ENCODE peak calls at places on chromosomes 6 and 20, in nine cellular contexts. One of them, this sample, is unnamed.

GRCh38 chr20:33721391-33722140 is 1.5 kb upstream of the PXMP4 start:
- DNase-seq in prostate gland: no peak
- DNase-seq in B cell: no peak
- DNase-seq in body of pancreas: no peak
- DNase-seq in fibroblast of mammary gland: no peak
- DNase-seq in Daoy: no peak
- DNase-seq in sciatic nerve: no peak
- DNase-seq in left ventricle myocardium inferior: no peak
- DNase-seq in HS-5: no peak
- DNase-seq in this sample: no peak

GRCh38 chr20:25308671-25309394 is 60.9 kb downstream of the PYGB start:
- DNase-seq in left ventricle myocardium inferior: no peak
- DNase-seq in body of pancreas: peak; percentile 44
- DNase-seq in fibroblast of mammary gland: peak; percentile 95
- DNase-seq in prostate gland: no peak
- DNase-seq in Daoy: peak; percentile 82
- DNase-seq in sciatic nerve: peak; percentile 63
- DNase-seq in B cell: no peak
- DNase-seq in HS-5: peak; percentile 29
- DNase-seq in this sample: no peak

GRCh38 chr6:105795913-105796517 is 290.1 kb upstream of the PRDM1 start:
- DNase-seq in body of pancreas: no peak
- DNase-seq in prostate gland: no peak
- DNase-seq in sciatic nerve: no peak
- DNase-seq in HS-5: no peak
- DNase-seq in fibroblast of mammary gland: no peak
- DNase-seq in Daoy: no peak
- DNase-seq in B cell: no peak
- DNase-seq in left ventricle myocardium inferior: no peak
- DNase-seq in this sample: no peak

GRCh38 chr6:45667265-45667664 is 289.5 kb upstream of the SUPT3H start:
- DNase-seq in fibroblast of mammary gland: no peak
- DNase-seq in sciatic nerve: no peak
- DNase-seq in left ventricle myocardium inferior: no peak
- DNase-seq in HS-5: no peak
- DNase-seq in prostate gland: no peak
- DNase-seq in B cell: no peak
- DNase-seq in Daoy: no peak
- DNase-seq in body of pancreas: no peak
- DNase-seq in this sample: no peak

GRCh38 chr6:38172739-38173415 is 353.4 kb downstream of the ZFAND3 start:
- DNase-seq in left ventricle myocardium inferior: no peak
- DNase-seq in prostate gland: no peak
- DNase-seq in body of pancreas: no peak
- DNase-seq in sciatic nerve: no peak
- DNase-seq in HS-5: no peak
- DNase-seq in Daoy: no peak
- DNase-seq in fibroblast of mammary gland: no peak
- DNase-seq in B cell: no peak
- DNase-seq in this sample: no peak

GRCh38 chr6:32060966-32061655 is 22.9 kb downstream of the CYP21A2 start:
- DNase-seq in body of pancreas: no peak
- DNase-seq in sciatic nerve: no peak
- DNase-seq in fibroblast of mammary gland: no peak
- DNase-seq in prostate gland: no peak
- DNase-seq in HS-5: no peak
- DNase-seq in B cell: no peak
- DNase-seq in Daoy: no peak
- DNase-seq in left ventricle myocardium inferior: no peak
- DNase-seq in this sample: no peak

GRCh38 chr6:89028774-89029173 is 51.8 kb upstream of the PNRC1 start:
- DNase-seq in body of pancreas: no peak
- DNase-seq in sciatic nerve: no peak
- DNase-seq in fibroblast of mammary gland: no peak
- DNase-seq in B cell: no peak
- DNase-seq in prostate gland: no peak
- DNase-seq in Daoy: no peak
- DNase-seq in HS-5: no peak
- DNase-seq in left ventricle myocardium inferior: no peak
- DNase-seq in this sample: no peak

GRCh38 chr6:30678964-30679726 is 6.3 kb upstream of the DHX16 start:
- DNase-seq in Daoy: peak; percentile 89
- DNase-seq in HS-5: no peak
- DNase-seq in fibroblast of mammary gland: peak; percentile 78
- DNase-seq in body of pancreas: peak; percentile 84
- DNase-seq in prostate gland: peak; percentile 78
- DNase-seq in B cell: peak; percentile 95
- DNase-seq in sciatic nerve: peak; percentile 93
- DNase-seq in left ventricle myocardium inferior: peak; percentile 88
- DNase-seq in this sample: peak; percentile 47

GRCh38 chr20:34629342-34629741 is 47.5 kb downstream of the PIGU start:
- DNase-seq in B cell: no peak
- DNase-seq in body of pancreas: no peak
- DNase-seq in Daoy: no peak
- DNase-seq in prostate gland: no peak
- DNase-seq in fibroblast of mammary gland: peak; percentile 67
- DNase-seq in sciatic nerve: no peak
- DNase-seq in left ventricle myocardium inferior: peak; percentile 49
- DNase-seq in HS-5: no peak
- DNase-seq in this sample: no peak

GRCh38 chr6:108760158-108761050 is 87.8 kb upstream of the ARMC2 start:
- DNase-seq in B cell: no peak
- DNase-seq in HS-5: no peak
- DNase-seq in left ventricle myocardium inferior: no peak
- DNase-seq in body of pancreas: no peak
- DNase-seq in Daoy: no peak
- DNase-seq in prostate gland: no peak
- DNase-seq in fibroblast of mammary gland: peak; percentile 44
- DNase-seq in sciatic nerve: no peak
- DNase-seq in this sample: no peak

GRCh38 chr20:50163570-50164317 is 10.2 kb upstream of the PEDS1 start:
- DNase-seq in left ventricle myocardium inferior: peak; percentile 59
- DNase-seq in Daoy: peak; percentile 56
- DNase-seq in HS-5: no peak
- DNase-seq in B cell: no peak
- DNase-seq in sciatic nerve: no peak
- DNase-seq in fibroblast of mammary gland: peak; percentile 72
- DNase-seq in body of pancreas: no peak
- DNase-seq in prostate gland: no peak
- DNase-seq in this sample: peak; percentile 80

GRCh38 chr20:1415667-1416468 is 23.0 kb upstream of the FKBP1A start:
- DNase-seq in Daoy: peak; percentile 94
- DNase-seq in B cell: no peak
- DNase-seq in body of pancreas: no peak
- DNase-seq in left ventricle myocardium inferior: no peak
- DNase-seq in fibroblast of mammary gland: peak; percentile 99
- DNase-seq in sciatic nerve: no peak
- DNase-seq in HS-5: peak; percentile 98
- DNase-seq in prostate gland: no peak
- DNase-seq in this sample: peak; percentile 97

GRCh38 chr6:11296449-11297375 is 64.2 kb upstream of the NEDD9 start:
- DNase-seq in Daoy: no peak
- DNase-seq in left ventricle myocardium inferior: no peak
- DNase-seq in B cell: no peak
- DNase-seq in body of pancreas: no peak
- DNase-seq in fibroblast of mammary gland: no peak
- DNase-seq in sciatic nerve: no peak
- DNase-seq in prostate gland: no peak
- DNase-seq in HS-5: no peak
- DNase-seq in this sample: no peak

GRCh38 chr6:165900970-165901369 is 237.9 kb upstream of the PDE10A start:
- DNase-seq in B cell: no peak
- DNase-seq in prostate gland: no peak
- DNase-seq in Daoy: no peak
- DNase-seq in body of pancreas: no peak
- DNase-seq in HS-5: no peak
- DNase-seq in fibroblast of mammary gland: no peak
- DNase-seq in sciatic nerve: no peak
- DNase-seq in left ventricle myocardium inferior: no peak
- DNase-seq in this sample: no peak

GRCh38 chr6:44576132-44576601 is 188.7 kb downstream of the CDC5L start:
- DNase-seq in fibroblast of mammary gland: peak; percentile 31
- DNase-seq in sciatic nerve: no peak
- DNase-seq in HS-5: no peak
- DNase-seq in left ventricle myocardium inferior: no peak
- DNase-seq in B cell: no peak
- DNase-seq in Daoy: no peak
- DNase-seq in body of pancreas: no peak
- DNase-seq in prostate gland: no peak
- DNase-seq in this sample: no peak

GRCh38 chr6:113856571-113857564 is at the start of gene MARCKS:
- DNase-seq in B cell: peak; percentile 91
- DNase-seq in left ventricle myocardium inferior: peak; percentile 83
- DNase-seq in HS-5: peak; percentile 68
- DNase-seq in prostate gland: peak; percentile 84
- DNase-seq in Daoy: peak; percentile 95
- DNase-seq in body of pancreas: peak; percentile 92
- DNase-seq in fibroblast of mammary gland: peak; percentile 87
- DNase-seq in sciatic nerve: peak; percentile 90
- DNase-seq in this sample: no peak

GRCh38 chr6:43772571-43773049 is 2.6 kb downstream of the VEGFA start:
- DNase-seq in sciatic nerve: no peak
- DNase-seq in fibroblast of mammary gland: no peak
- DNase-seq in left ventricle myocardium inferior: no peak
- DNase-seq in B cell: peak; percentile 21
- DNase-seq in prostate gland: no peak
- DNase-seq in Daoy: peak; percentile 37
- DNase-seq in body of pancreas: peak; percentile 61
- DNase-seq in HS-5: no peak
- DNase-seq in this sample: no peak

This sample was measured in HFF-Myc.